ENCODE peak calls at places on chromosomes 3 and 15, in ten cellular contexts. One of them, this sample, is unnamed.

GRCh38 chr3:120908030-120908802 is at the start of gene STXBP5L:
- DNase-seq in CD8-positive, alpha-beta memory T cell: no peak
- DNase-seq in neural progenitor cell: peak; percentile 97
- DNase-seq in tibial artery: no peak
- DNase-seq in thoracic aorta: no peak
- DNase-seq in vagina: no peak
- DNase-seq in GM23248: peak; percentile 81
- DNase-seq in heart left ventricle: peak; percentile 58
- DNase-seq in naive thymus-derived CD4-positive, alpha-beta T cell: no peak
- DNase-seq in A549: peak; percentile 71
- DNase-seq in this sample: peak; percentile 74

GRCh38 chr3:58556761-58557181 is 19.8 kb upstream of the ACOX2 start:
- DNase-seq in CD8-positive, alpha-beta memory T cell: no peak
- DNase-seq in neural progenitor cell: no peak
- DNase-seq in tibial artery: no peak
- DNase-seq in thoracic aorta: no peak
- DNase-seq in vagina: peak; percentile 87
- DNase-seq in GM23248: no peak
- DNase-seq in heart left ventricle: no peak
- DNase-seq in naive thymus-derived CD4-positive, alpha-beta T cell: no peak
- DNase-seq in A549: no peak
- DNase-seq in this sample: no peak

GRCh38 chr3:14488286-14489036 is 51.7 kb downstream of the GRIP2 start:
- DNase-seq in CD8-positive, alpha-beta memory T cell: no peak
- DNase-seq in neural progenitor cell: no peak
- DNase-seq in tibial artery: no peak
- DNase-seq in thoracic aorta: no peak
- DNase-seq in vagina: no peak
- DNase-seq in GM23248: no peak
- DNase-seq in heart left ventricle: peak; percentile 15
- DNase-seq in naive thymus-derived CD4-positive, alpha-beta T cell: no peak
- DNase-seq in A549: no peak
- DNase-seq in this sample: no peak

GRCh38 chr3:143970773-143971366 is 753 bp upstream of the DIPK2A start:
- DNase-seq in CD8-positive, alpha-beta memory T cell: peak; percentile 58
- DNase-seq in neural progenitor cell: peak; percentile 87
- DNase-seq in tibial artery: peak; percentile 75
- DNase-seq in thoracic aorta: no peak
- DNase-seq in vagina: no peak
- DNase-seq in GM23248: peak; percentile 81
- DNase-seq in heart left ventricle: peak; percentile 64
- DNase-seq in naive thymus-derived CD4-positive, alpha-beta T cell: peak; percentile 38
- DNase-seq in A549: no peak
- DNase-seq in this sample: peak; percentile 81

GRCh38 chr15:88258021-88258641 is 1.6 kb upstream of the NTRK3 start:
- DNase-seq in CD8-positive, alpha-beta memory T cell: no peak
- DNase-seq in neural progenitor cell: peak; percentile 74
- DNase-seq in tibial artery: peak; percentile 93
- DNase-seq in thoracic aorta: peak; percentile 32
- DNase-seq in vagina: no peak
- DNase-seq in GM23248: peak; percentile 32
- DNase-seq in heart left ventricle: no peak
- DNase-seq in naive thymus-derived CD4-positive, alpha-beta T cell: no peak
- DNase-seq in A549: peak; percentile 79
- DNase-seq in this sample: no peak

GRCh38 chr15:62848631-62849050 is 193.9 kb upstream of the TPM1 start:
- DNase-seq in CD8-positive, alpha-beta memory T cell: no peak
- DNase-seq in neural progenitor cell: no peak
- DNase-seq in tibial artery: no peak
- DNase-seq in thoracic aorta: no peak
- DNase-seq in vagina: no peak
- DNase-seq in GM23248: peak; percentile 55
- DNase-seq in heart left ventricle: no peak
- DNase-seq in naive thymus-derived CD4-positive, alpha-beta T cell: no peak
- DNase-seq in A549: peak; percentile 74
- DNase-seq in this sample: no peak

GRCh38 chr3:5731100-5731499 is 543.6 kb downstream of the EDEM1 start:
- DNase-seq in CD8-positive, alpha-beta memory T cell: no peak
- DNase-seq in neural progenitor cell: no peak
- DNase-seq in tibial artery: no peak
- DNase-seq in thoracic aorta: no peak
- DNase-seq in vagina: no peak
- DNase-seq in GM23248: no peak
- DNase-seq in heart left ventricle: no peak
- DNase-seq in naive thymus-derived CD4-positive, alpha-beta T cell: no peak
- DNase-seq in A549: peak; percentile 4
- DNase-seq in this sample: no peak

GRCh38 chr3:12947504-12948369 is 106.4 kb upstream of the RPL32 start:
- DNase-seq in CD8-positive, alpha-beta memory T cell: no peak
- DNase-seq in neural progenitor cell: no peak
- DNase-seq in tibial artery: no peak
- DNase-seq in thoracic aorta: no peak
- DNase-seq in vagina: no peak
- DNase-seq in GM23248: peak; percentile 79
- DNase-seq in heart left ventricle: peak; percentile 74
- DNase-seq in naive thymus-derived CD4-positive, alpha-beta T cell: no peak
- DNase-seq in A549: no peak
- DNase-seq in this sample: no peak

DNA sequence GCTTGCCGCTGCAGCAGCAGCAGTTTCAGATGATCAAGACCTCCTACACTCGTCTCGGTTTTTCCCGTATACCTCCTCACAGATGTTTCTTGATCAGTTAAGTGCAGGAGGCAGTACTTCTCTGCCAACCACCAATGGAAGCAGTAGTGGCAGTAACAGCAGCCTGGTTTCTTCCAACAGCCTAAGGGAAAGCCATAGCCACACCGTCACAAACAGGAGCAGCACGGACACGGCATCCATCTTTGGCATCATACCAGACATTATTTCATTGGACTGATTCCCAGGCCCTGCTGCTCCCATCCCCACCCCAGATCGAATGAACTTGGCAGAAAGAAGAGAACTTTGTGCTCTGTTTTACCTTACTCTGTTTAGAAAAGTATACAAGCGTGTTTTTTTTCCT is 17.6 kb downstream of the CALML4 start:
- DNase-seq in CD8-positive, alpha-beta memory T cell: no peak
- DNase-seq in neural progenitor cell: no peak
- DNase-seq in tibial artery: no peak
- DNase-seq in thoracic aorta: no peak
- DNase-seq in vagina: no peak
- DNase-seq in GM23248: peak; percentile 50
- DNase-seq in heart left ventricle: peak; percentile 69
- DNase-seq in naive thymus-derived CD4-positive, alpha-beta T cell: no peak
- DNase-seq in A549: no peak
- DNase-seq in this sample: no peak
- H3K4me3 ChIP-seq in CD8-positive, alpha-beta memory T cell: no peak overlapping the region
- H3K4me3 ChIP-seq in neural progenitor cell: no peak overlapping the region
- H3K4me3 ChIP-seq in tibial artery: peak overlapping the region; percentile 12
- H3K4me3 ChIP-seq in thoracic aorta: peak overlapping the region; percentile 10
- H3K4me3 ChIP-seq in vagina: no peak overlapping the region
- H3K4me3 ChIP-seq in GM23248: no peak overlapping the region
- H3K4me3 ChIP-seq in heart left ventricle: no peak overlapping the region
- H3K4me3 ChIP-seq in naive thymus-derived CD4-positive, alpha-beta T cell: no peak overlapping the region
- H3K4me3 ChIP-seq in A549: no peak overlapping the region
- H3K4me3 ChIP-seq in this sample: no peak overlapping the region

GRCh38 chr3:39107874-39108308 is 411 bp downstream of the TTC21A start:
- DNase-seq in CD8-positive, alpha-beta memory T cell: no peak
- DNase-seq in neural progenitor cell: no peak
- DNase-seq in tibial artery: no peak
- DNase-seq in thoracic aorta: no peak
- DNase-seq in vagina: no peak
- DNase-seq in GM23248: peak; percentile 66
- DNase-seq in heart left ventricle: no peak
- DNase-seq in naive thymus-derived CD4-positive, alpha-beta T cell: no peak
- DNase-seq in A549: no peak
- DNase-seq in this sample: no peak

GRCh38 chr3:39110041-39110639 is 2.7 kb downstream of the TTC21A start:
- DNase-seq in CD8-positive, alpha-beta memory T cell: no peak
- DNase-seq in neural progenitor cell: no peak
- DNase-seq in tibial artery: no peak
- DNase-seq in thoracic aorta: no peak
- DNase-seq in vagina: no peak
- DNase-seq in GM23248: peak; percentile 28
- DNase-seq in heart left ventricle: no peak
- DNase-seq in naive thymus-derived CD4-positive, alpha-beta T cell: no peak
- DNase-seq in A549: no peak
- DNase-seq in this sample: no peak

GRCh38 chr3:39107056-39107873 is at the start of the genes GORASP1 and TTC21A:
- DNase-seq in CD8-positive, alpha-beta memory T cell: peak; percentile 71
- DNase-seq in neural progenitor cell: peak; percentile 93
- DNase-seq in tibial artery: peak; percentile 94
- DNase-seq in thoracic aorta: peak; percentile 58
- DNase-seq in vagina: peak; percentile 96
- DNase-seq in GM23248: peak; percentile 97
- DNase-seq in heart left ventricle: peak; percentile 94
- DNase-seq in naive thymus-derived CD4-positive, alpha-beta T cell: peak; percentile 53
- DNase-seq in A549: peak; percentile 82
- DNase-seq in this sample: peak; percentile 70

GRCh38 chr3:39109086-39109485 is 1.6 kb downstream of the TTC21A start:
- DNase-seq in CD8-positive, alpha-beta memory T cell: no peak
- DNase-seq in neural progenitor cell: no peak
- DNase-seq in tibial artery: no peak
- DNase-seq in thoracic aorta: no peak
- DNase-seq in vagina: peak; percentile 58
- DNase-seq in GM23248: no peak
- DNase-seq in heart left ventricle: no peak
- DNase-seq in naive thymus-derived CD4-positive, alpha-beta T cell: no peak
- DNase-seq in A549: no peak
- DNase-seq in this sample: no peak

GRCh38 chr3:39108309-39108708 is 829 bp downstream of the TTC21A start:
- DNase-seq in CD8-positive, alpha-beta memory T cell: peak; percentile 65
- DNase-seq in neural progenitor cell: no peak
- DNase-seq in tibial artery: no peak
- DNase-seq in thoracic aorta: no peak
- DNase-seq in vagina: peak; percentile 28
- DNase-seq in GM23248: no peak
- DNase-seq in heart left ventricle: no peak
- DNase-seq in naive thymus-derived CD4-positive, alpha-beta T cell: peak; percentile 30
- DNase-seq in A549: no peak
- DNase-seq in this sample: peak; percentile 76
- H3K4me3 ChIP-seq in CD8-positive, alpha-beta memory T cell: peak overlapping the region; percentile 71
- H3K4me3 ChIP-seq in neural progenitor cell: peak overlapping the region; percentile 90
- H3K4me3 ChIP-seq in tibial artery: peak overlapping the region; percentile 79
- H3K4me3 ChIP-seq in thoracic aorta: peak overlapping the region; percentile 96
- H3K4me3 ChIP-seq in vagina: peak overlapping the region; percentile 96
- H3K4me3 ChIP-seq in GM23248: peak overlapping the region; percentile 88
- H3K4me3 ChIP-seq in heart left ventricle: peak overlapping the region; percentile 96
- H3K4me3 ChIP-seq in naive thymus-derived CD4-positive, alpha-beta T cell: peak overlapping the region; percentile 95
- H3K4me3 ChIP-seq in A549: peak overlapping the region; percentile 83
- H3K4me3 ChIP-seq in this sample: no peak overlapping the region

GRCh38 chr3:47515864-47516319 is 2.4 kb upstream of the ELP6 start:
- DNase-seq in CD8-positive, alpha-beta memory T cell: no peak
- DNase-seq in neural progenitor cell: no peak
- DNase-seq in tibial artery: no peak
- DNase-seq in thoracic aorta: no peak
- DNase-seq in vagina: no peak
- DNase-seq in GM23248: no peak
- DNase-seq in heart left ventricle: no peak
- DNase-seq in naive thymus-derived CD4-positive, alpha-beta T cell: no peak
- DNase-seq in A549: no peak
- DNase-seq in this sample: no peak

GRCh38 chr3:47517937-47518336 is 4.4 kb upstream of the ELP6 start:
- DNase-seq in CD8-positive, alpha-beta memory T cell: no peak
- DNase-seq in neural progenitor cell: no peak
- DNase-seq in tibial artery: no peak
- DNase-seq in thoracic aorta: no peak
- DNase-seq in vagina: no peak
- DNase-seq in GM23248: no peak
- DNase-seq in heart left ventricle: no peak
- DNase-seq in naive thymus-derived CD4-positive, alpha-beta T cell: no peak
- DNase-seq in A549: no peak
- DNase-seq in this sample: no peak

GRCh38 chr3:47513125-47513929 is at the start of gene ELP6:
- DNase-seq in CD8-positive, alpha-beta memory T cell: peak; percentile 99
- DNase-seq in neural progenitor cell: peak; percentile 98
- DNase-seq in tibial artery: peak; percentile 98
- DNase-seq in thoracic aorta: peak; percentile 88
- DNase-seq in vagina: no peak
- DNase-seq in GM23248: peak; percentile 98
- DNase-seq in heart left ventricle: peak; percentile 98
- DNase-seq in naive thymus-derived CD4-positive, alpha-beta T cell: peak; percentile 100
- DNase-seq in A549: peak; percentile 94
- DNase-seq in this sample: peak; percentile 98

GRCh38 chr3:47515100-47515499 is 1.6 kb upstream of the ELP6 start:
- DNase-seq in CD8-positive, alpha-beta memory T cell: no peak
- DNase-seq in neural progenitor cell: no peak
- DNase-seq in tibial artery: no peak
- DNase-seq in thoracic aorta: no peak
- DNase-seq in vagina: no peak
- DNase-seq in GM23248: no peak
- DNase-seq in heart left ventricle: no peak
- DNase-seq in naive thymus-derived CD4-positive, alpha-beta T cell: no peak
- DNase-seq in A549: no peak
- DNase-seq in this sample: no peak

DNA sequence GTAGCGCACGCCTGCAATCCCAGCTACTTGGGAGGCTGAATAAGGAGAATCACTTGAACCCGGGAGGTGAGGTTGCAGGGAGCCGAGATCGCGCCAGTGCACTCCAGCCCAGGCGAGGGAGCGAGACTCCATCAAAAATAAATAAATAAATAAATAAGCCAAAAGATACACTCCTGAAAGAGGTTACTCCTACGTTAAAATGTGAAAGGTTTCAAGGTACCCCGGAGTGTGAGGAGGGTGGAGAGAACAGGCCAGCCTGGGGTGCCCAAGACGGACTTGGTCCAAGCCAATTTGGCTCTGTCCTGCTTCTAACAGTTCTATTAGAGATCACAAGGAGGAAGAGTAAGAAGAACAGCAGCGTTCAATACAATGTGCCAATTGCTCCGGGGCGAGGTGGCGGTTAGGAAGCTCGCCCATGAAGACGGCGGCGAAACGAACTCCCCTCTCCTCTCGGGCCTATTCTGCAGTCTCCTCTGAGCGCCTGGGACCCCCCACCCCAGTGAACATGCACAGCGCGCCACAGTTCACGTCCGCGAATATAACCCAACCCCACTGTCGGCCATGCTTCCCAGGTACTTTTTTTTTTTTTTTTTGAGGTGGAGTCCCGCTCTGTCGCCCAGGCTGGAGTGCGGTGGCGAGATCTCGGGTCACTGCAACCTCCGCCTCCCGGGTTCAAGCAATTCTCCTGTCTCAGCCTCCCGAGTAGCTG is 942 bp downstream of the ELP6 start:
- DNase-seq in CD8-positive, alpha-beta memory T cell: peak; percentile 51
- DNase-seq in neural progenitor cell: peak; percentile 50
- DNase-seq in tibial artery: peak; percentile 66
- DNase-seq in thoracic aorta: no peak
- DNase-seq in vagina: no peak
- DNase-seq in GM23248: peak; percentile 63
- DNase-seq in heart left ventricle: no peak
- DNase-seq in naive thymus-derived CD4-positive, alpha-beta T cell: no peak
- DNase-seq in A549: no peak
- DNase-seq in this sample: peak; percentile 55
- H3K4me3 ChIP-seq in CD8-positive, alpha-beta memory T cell: peak overlapping the region; percentile 100
- H3K4me3 ChIP-seq in neural progenitor cell: peak overlapping the region; percentile 72
- H3K4me3 ChIP-seq in tibial artery: peak overlapping the region; percentile 70
- H3K4me3 ChIP-seq in thoracic aorta: peak overlapping the region; percentile 92
- H3K4me3 ChIP-seq in vagina: peak overlapping the region; percentile 80
- H3K4me3 ChIP-seq in GM23248: peak overlapping the region; percentile 95
- H3K4me3 ChIP-seq in heart left ventricle: peak overlapping the region; percentile 90
- H3K4me3 ChIP-seq in naive thymus-derived CD4-positive, alpha-beta T cell: peak overlapping the region; percentile 99
- H3K4me3 ChIP-seq in A549: peak overlapping the region; percentile 66
- H3K4me3 ChIP-seq in this sample: peak overlapping the region; percentile 76

GRCh38 chr15:47542312-47543094 is 174.8 kb upstream of the SEMA6D start:
- DNase-seq in CD8-positive, alpha-beta memory T cell: no peak
- DNase-seq in neural progenitor cell: no peak
- DNase-seq in tibial artery: no peak
- DNase-seq in thoracic aorta: no peak
- DNase-seq in vagina: no peak
- DNase-seq in GM23248: no peak
- DNase-seq in heart left ventricle: no peak
- DNase-seq in naive thymus-derived CD4-positive, alpha-beta T cell: no peak
- DNase-seq in A549: no peak
- DNase-seq in this sample: no peak

GRCh38 chr15:47541587-47541986 is 175.7 kb upstream of the SEMA6D start:
- DNase-seq in CD8-positive, alpha-beta memory T cell: no peak
- DNase-seq in neural progenitor cell: no peak
- DNase-seq in tibial artery: no peak
- DNase-seq in thoracic aorta: no peak
- DNase-seq in vagina: no peak
- DNase-seq in GM23248: no peak
- DNase-seq in heart left ventricle: no peak
- DNase-seq in naive thymus-derived CD4-positive, alpha-beta T cell: no peak
- DNase-seq in A549: no peak
- DNase-seq in this sample: no peak
- H3K4me3 ChIP-seq in CD8-positive, alpha-beta memory T cell: no peak overlapping the region
- H3K4me3 ChIP-seq in neural progenitor cell: no peak overlapping the region
- H3K4me3 ChIP-seq in tibial artery: no peak overlapping the region
- H3K4me3 ChIP-seq in thoracic aorta: no peak overlapping the region
- H3K4me3 ChIP-seq in vagina: no peak overlapping the region
- H3K4me3 ChIP-seq in GM23248: no peak overlapping the region
- H3K4me3 ChIP-seq in heart left ventricle: no peak overlapping the region
- H3K4me3 ChIP-seq in naive thymus-derived CD4-positive, alpha-beta T cell: no peak overlapping the region
- H3K4me3 ChIP-seq in A549: no peak overlapping the region
- H3K4me3 ChIP-seq in this sample: no peak overlapping the region

This sample was measured in GM06990.